ENCODE peak calls at places on chromosomes 5 and 9, in nine cellular contexts. W, B, N, P, M, H, I, Z and Q are unnamed samples. For H3K4me1, the result is how much of the 10 kb centered on the place peaks cover.

GRCh38 chr5:112227911-112228631 is 191.0 kb downstream of the EPB41L4A start:
- DNase-seq in W (no peak), B (no peak), N (no peak), P (no peak), M (no peak), H (no peak), I (no peak), Z (no peak), Q (no peak)

GRCh38 chr9:131709741-131710499 is 30.0 kb downstream of the RAPGEF1 start:
- DNase-seq in W (no peak), B (no peak), N (no peak), P (peak), M (no peak), H (no peak), I (no peak), Z (no peak), Q (no peak)

GRCh38 chr5:90932052-90932699 is 373.6 kb downstream of the ADGRV1 start:
- DNase-seq in W (peak), B (no peak), N (peak), P (no peak), M (peak), H (no peak), I (peak), Z (peak), Q (no peak)

GRCh38 chr9:133059623-133060022 is 2.2 kb upstream of the CEL start:
- DNase-seq in W (no peak), B (peak), N (no peak), P (no peak), M (no peak), H (no peak), I (no peak), Z (no peak), Q (no peak)

GRCh38 chr5:45521067-45521466 is 175.1 kb downstream of the HCN1 start:
- DNase-seq in W (peak), B (peak), N (peak), P (no peak), M (no peak), H (no peak), I (no peak), Z (peak), Q (no peak)

GRCh38 chr5:177427211-177427822 is 841 bp downstream of the GRK6 start:
- DNase-seq in W (no peak), B (no peak), N (peak), P (no peak), M (no peak), H (no peak), I (no peak), Z (peak), Q (no peak)

GRCh38 chr9:97324954-97325353 is 17.5 kb downstream of the CCDC180 start:
- DNase-seq in W (no peak), B (no peak), N (no peak), P (no peak), M (no peak), H (no peak), I (no peak), Z (no peak), Q (no peak)

GRCh38 chr5:60447488-60447920 is 252.5 kb downstream of the DEPDC1B start:
- DNase-seq in W (no peak), B (no peak), N (no peak), P (no peak), M (no peak), H (no peak), I (no peak), Z (no peak), Q (no peak)

GRCh38 chr9:21392270-21392669 is 7.1 kb upstream of the IFNA2 start:
- DNase-seq in W (peak), B (no peak), N (no peak), P (no peak), M (no peak), H (no peak), I (no peak), Z (no peak), Q (no peak)

GRCh38 chr9:1875921-1876448 is 139.2 kb upstream of the SMARCA2 start:
- DNase-seq in W (no peak), B (no peak), N (no peak), P (no peak), M (no peak), H (no peak), I (no peak), Z (peak), Q (no peak)

GRCh38 chr5:67528953-67529352 is 332.4 kb upstream of the CD180 start:
- DNase-seq in W (no peak), B (no peak), N (no peak), P (no peak), M (no peak), H (no peak), I (no peak), Z (no peak), Q (no peak)

GRCh38 chr5:92659246-92659645 is 921.8 kb downstream of the NR2F1-AS1 start:
- DNase-seq in W (no peak), B (no peak), N (no peak), P (no peak), M (no peak), H (no peak), I (no peak), Z (no peak), Q (no peak)

GRCh38 chr5:43874772-43875171 is 271.8 kb downstream of the NNT start:
- DNase-seq in W (no peak), B (no peak), N (no peak), P (no peak), M (no peak), H (no peak), I (no peak), Z (no peak), Q (no peak)

GRCh38 chr9:21889673-21890072 is 87.2 kb downstream of the MTAP start:
- DNase-seq in W (no peak), B (no peak), N (no peak), P (no peak), M (no peak), H (no peak), I (no peak), Z (no peak), Q (no peak)

GRCh38 chr9:125904155-125904841 is 157.1 kb downstream of the PBX3 start:
- DNase-seq in W (no peak), B (no peak), N (no peak), P (no peak), M (no peak), H (no peak), I (no peak), Z (no peak), Q (no peak)

GRCh38 chr5:126419102-126419501 is 4.1 kb upstream of the GRAMD2B start:
- DNase-seq in W (no peak), B (no peak), N (no peak), P (no peak), M (no peak), H (no peak), I (no peak), Z (no peak), Q (no peak)

GRCh38 chr5:133969654-133970324 is 1.4 kb upstream of the C5orf15 start:
- DNase-seq in W (no peak), B (no peak), N (peak), P (no peak), M (no peak), H (no peak), I (no peak), Z (no peak), Q (no peak)

GRCh38 chr5:180486636-180487149 is 7.5 kb upstream of the CNOT6 start:
- DNase-seq in W (no peak), B (no peak), N (no peak), P (no peak), M (no peak), H (no peak), I (no peak), Z (no peak), Q (no peak)

DNA sequence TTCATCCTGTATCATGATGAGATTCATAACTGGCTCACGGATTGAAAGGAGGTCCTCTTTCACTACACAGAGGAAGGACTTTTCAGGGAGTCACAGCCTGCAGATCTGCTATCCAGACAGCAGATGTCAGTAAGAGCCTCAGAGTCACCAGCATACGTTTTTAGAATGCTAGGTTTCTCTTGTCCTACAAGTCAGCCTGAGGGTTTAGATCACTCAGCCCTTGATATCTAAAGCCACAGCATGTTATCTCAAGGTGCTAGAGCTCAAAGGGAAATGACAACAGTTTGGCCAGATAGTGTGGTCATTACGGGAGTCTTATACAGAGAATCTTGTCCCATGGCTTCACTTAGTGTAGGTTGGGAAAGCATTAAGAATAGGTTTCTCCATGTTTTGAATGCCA is 30.9 kb upstream of the SLC46A2 start:
- DNase-seq in W (peak), B (no peak), N (peak), P (no peak), M (no peak), H (no peak), I (no peak), Z (peak), Q (no peak)
- TF ChIP-seq CTCF in W (peak), B (peak), N (peak), P (peak), M (no peak), H (peak), I (peak), Z (peak), Q (peak)

GRCh38 chr9:114386361-114386885 is 1.4 kb downstream of the AKNA start:
- DNase-seq in W (no peak), B (no peak), N (no peak), P (no peak), M (no peak), H (peak), I (no peak), Z (peak), Q (no peak)
- H3K4me1 ChIP-seq in W (under half), B (under half), N (under half), P (under half), M (under half), H (half or more), I (half or more), Z (under half), Q (half or more)

DNA sequence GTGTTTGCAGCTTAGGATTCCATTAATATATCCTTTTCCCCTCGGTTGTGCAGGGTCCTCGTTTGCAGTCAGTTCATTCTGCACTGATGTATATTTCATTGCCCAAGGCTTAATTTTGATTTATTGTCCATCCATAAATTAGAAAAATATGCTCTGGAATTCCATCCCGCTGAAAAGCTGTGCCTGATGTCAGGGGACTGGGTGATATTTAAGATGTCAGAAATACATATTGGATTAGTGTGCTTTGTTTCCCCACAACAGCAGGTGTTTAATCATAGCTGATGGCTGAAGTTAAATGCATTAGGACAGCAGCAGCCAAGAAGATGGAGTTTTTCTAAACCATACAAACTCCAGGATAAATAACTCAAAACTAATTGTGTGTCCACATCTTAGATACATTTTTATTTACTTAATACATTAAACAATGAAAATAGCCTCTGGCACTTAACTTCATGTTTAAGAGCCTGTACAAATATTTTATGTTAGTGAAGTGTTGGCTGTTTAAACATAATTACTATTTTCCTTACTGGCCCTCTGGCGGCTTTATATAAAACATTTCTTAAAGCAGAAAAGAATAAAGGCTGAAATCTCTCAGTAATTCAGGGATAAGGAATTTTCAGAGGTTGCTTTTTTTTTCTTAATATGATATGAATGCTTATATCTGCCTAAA is 170.4 kb upstream of the TBCA start:
- DNase-seq in W (no peak), B (no peak), N (no peak), P (no peak), M (no peak), H (no peak), I (no peak), Z (no peak), Q (no peak)
- TF ChIP-seq CTCF in W (no peak), B (no peak), N (no peak), P (no peak), M (no peak), H (no peak), I (no peak), Z (no peak), Q (no peak)

DNA sequence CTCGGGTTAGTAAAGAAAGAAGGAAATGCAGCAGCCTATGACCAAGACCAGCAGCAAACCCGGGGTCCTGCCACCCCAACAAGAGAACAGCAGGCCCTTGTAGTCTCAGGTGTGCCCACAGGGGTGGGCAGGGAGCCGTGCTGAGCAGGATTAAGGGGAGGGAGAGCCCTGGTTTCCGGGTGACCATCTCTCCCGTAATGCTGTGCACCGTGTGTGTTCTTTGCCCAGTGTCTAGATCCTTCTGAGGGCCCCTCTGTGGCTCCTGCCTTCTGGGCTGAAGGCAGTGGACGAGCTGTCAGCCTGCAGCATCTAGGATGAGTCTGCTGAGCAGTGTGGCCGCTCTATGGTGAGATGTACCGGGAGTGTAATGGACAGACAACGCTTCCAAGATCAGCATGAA is 12.7 kb upstream of the PLEKHG4B start:
- DNase-seq in W (no peak), B (no peak), N (no peak), P (no peak), M (no peak), H (no peak), I (no peak), Z (no peak), Q (no peak)
- H3K4me1 ChIP-seq in W (under half), B (under half), N (under half), P (under half), M (under half), H (under half), I (under half), Z (under half), Q (under half)

GRCh38 chr5:15687401-15687800 is 187.4 kb downstream of the FBXL7 start:
- DNase-seq in W (no peak), B (no peak), N (no peak), P (no peak), M (no peak), H (no peak), I (no peak), Z (no peak), Q (no peak)

GRCh38 chr5:15682566-15682965 is 182.6 kb downstream of the FBXL7 start:
- DNase-seq in W (no peak), B (no peak), N (no peak), P (no peak), M (no peak), H (no peak), I (no peak), Z (no peak), Q (no peak)

GRCh38 chr5:15682122-15682521 is 182.1 kb downstream of the FBXL7 start:
- DNase-seq in W (no peak), B (no peak), N (no peak), P (no peak), M (no peak), H (no peak), I (no peak), Z (no peak), Q (no peak)

GRCh38 chr5:15683332-15683731 is 183.4 kb downstream of the FBXL7 start:
- DNase-seq in W (no peak), B (no peak), N (peak), P (no peak), M (peak), H (no peak), I (no peak), Z (no peak), Q (no peak)
- TF ChIP-seq CTCF in W (no peak), B (no peak), N (no peak), P (no peak), M (no peak), H (peak), I (no peak), Z (no peak), Q (peak)

GRCh38 chr9:127540664-127541041 is 71.4 kb upstream of the STXBP1 start:
- DNase-seq in W (no peak), B (peak), N (no peak), P (no peak), M (no peak), H (no peak), I (no peak), Z (no peak), Q (no peak)
- H3K4me1 ChIP-seq in W (under half), B (half or more), N (under half), P (half or more), M (under half), H (half or more), I (half or more), Z (under half), Q (half or more)